ENCODE peak calls at places on chromosomes 12 and 14, in five cellular contexts. B is AG08395; T is GM03348; U is effector CD4-positive, alpha-beta T cell; L is left cardiac atrium. Q is an unnamed sample.

GRCh38 chr12:113594967-113595366 is 123.3 kb upstream of the LHX5 start:
- DNase-seq in B (no peak), T (no peak), U (no peak), L (no peak), Q (no peak)

GRCh38 chr14:100532154-100532915 is 54.9 kb downstream of the BEGAIN start:
- DNase-seq in B (no peak), T (peak), U (no peak), L (peak), Q (peak)

GRCh38 chr12:121861549-121862254 is 3.0 kb upstream of the HPD start:
- DNase-seq in B (no peak), T (no peak), U (no peak), L (no peak), Q (no peak)

GRCh38 chr12:100229036-100229635 is 28.5 kb downstream of the ACTR6 start:
- DNase-seq in B (no peak), T (no peak), U (no peak), L (no peak), Q (no peak)

GRCh38 chr12:26195250-26195640 is at the start of gene SSPN:
- DNase-seq in B (peak), T (peak), U (no peak), L (peak), Q (peak)

GRCh38 chr12:57128519-57129247 is 400 bp downstream of the LRP1 start:
- DNase-seq in B (no peak), T (no peak), U (no peak), L (no peak), Q (peak)

GRCh38 chr12:26680724-26681455 is 152.1 kb downstream of the ITPR2 start:
- DNase-seq in B (peak), T (peak), U (no peak), L (no peak), Q (no peak)

GRCh38 chr14:74579447-74580274 is 32.4 kb downstream of the LTBP2 start:
- DNase-seq in B (peak), T (peak), U (no peak), L (no peak), Q (no peak)

GRCh38 chr14:103897075-103897947 is 30.9 kb upstream of the TDRD9 start:
- DNase-seq in B (no peak), T (no peak), U (no peak), L (no peak), Q (no peak)

GRCh38 chr12:65263777-65264176 is 14.7 kb upstream of the MSRB3 start:
- DNase-seq in B (no peak), T (no peak), U (no peak), L (no peak), Q (no peak)

GRCh38 chr12:103561174-103561573 is 25.9 kb upstream of the STAB2 start:
- DNase-seq in B (peak), T (no peak), U (no peak), L (no peak), Q (no peak)

Q was measured in ecto neural progenitor cell.